ENCODE peak calls at places on chromosomes 2 and 18, in four cellular contexts. One of them, this sample, is unnamed. For H3K9me3, the result is how much of the 10 kb centered on the place peaks cover.

GRCh38 chr2:239259603-239260298 is 141.1 kb downstream of the HDAC4 start:
- DNase-seq in psoas muscle: no peak
- DNase-seq in osteoblast: peak
- DNase-seq in CD8-positive, alpha-beta T cell: no peak
- DNase-seq in this sample: no peak

GRCh38 chr2:232342635-232343565 is 35.7 kb upstream of the ALPP start:
- DNase-seq in CD8-positive, alpha-beta T cell: no peak
- DNase-seq in psoas muscle: no peak
- DNase-seq in osteoblast: no peak
- DNase-seq in this sample: no peak

GRCh38 chr2:203852760-203853159 is 14.8 kb upstream of the CTLA4 start:
- DNase-seq in osteoblast: no peak
- DNase-seq in CD8-positive, alpha-beta T cell: no peak
- DNase-seq in psoas muscle: no peak
- DNase-seq in this sample: no peak

GRCh38 chr2:138676654-138677053 is 103.5 kb downstream of the NXPH2 start:
- DNase-seq in osteoblast: no peak
- DNase-seq in psoas muscle: no peak
- DNase-seq in CD8-positive, alpha-beta T cell: no peak
- DNase-seq in this sample: no peak

GRCh38 chr2:191665286-191665685 is 12.7 kb upstream of the NABP1 start:
- DNase-seq in psoas muscle: no peak
- DNase-seq in CD8-positive, alpha-beta T cell: no peak
- DNase-seq in osteoblast: peak
- DNase-seq in this sample: no peak

GRCh38 chr18:47877892-47878291 is 52.6 kb downstream of the SMAD2 start:
- DNase-seq in psoas muscle: no peak
- DNase-seq in osteoblast: no peak
- DNase-seq in CD8-positive, alpha-beta T cell: no peak
- DNase-seq in this sample: no peak

GRCh38 chr2:181459646-181460045 is 2.5 kb downstream of the ITGA4 start:
- DNase-seq in psoas muscle: no peak
- DNase-seq in osteoblast: peak
- DNase-seq in CD8-positive, alpha-beta T cell: no peak
- DNase-seq in this sample: no peak

GRCh38 chr18:21191596-21192307 is 50.3 kb upstream of the GREB1L start:
- DNase-seq in CD8-positive, alpha-beta T cell: no peak
- DNase-seq in psoas muscle: peak
- DNase-seq in osteoblast: no peak
- DNase-seq in this sample: no peak

GRCh38 chr2:233439191-233439590 is 84.9 kb downstream of the DGKD start:
- DNase-seq in CD8-positive, alpha-beta T cell: no peak
- DNase-seq in osteoblast: peak
- DNase-seq in psoas muscle: peak
- DNase-seq in this sample: no peak

GRCh38 chr2:23268467-23269263 is 116.3 kb upstream of the KLHL29 start:
- DNase-seq in psoas muscle: no peak
- DNase-seq in CD8-positive, alpha-beta T cell: no peak
- DNase-seq in osteoblast: no peak
- DNase-seq in this sample: no peak

GRCh38 chr2:16152928-16153753 is 212.8 kb downstream of the MYCN start:
- DNase-seq in psoas muscle: no peak
- DNase-seq in CD8-positive, alpha-beta T cell: no peak
- DNase-seq in osteoblast: no peak
- DNase-seq in this sample: no peak

GRCh38 chr2:16150456-16151280 is 210.3 kb downstream of the MYCN start:
- DNase-seq in CD8-positive, alpha-beta T cell: no peak
- DNase-seq in psoas muscle: no peak
- DNase-seq in osteoblast: no peak
- DNase-seq in this sample: no peak

GRCh38 chr2:16152101-16152927 is 212.0 kb downstream of the MYCN start:
- DNase-seq in psoas muscle: no peak
- DNase-seq in CD8-positive, alpha-beta T cell: no peak
- DNase-seq in osteoblast: no peak
- DNase-seq in this sample: no peak

GRCh38 chr2:16151281-16151570 is 210.9 kb downstream of the MYCN start:
- DNase-seq in osteoblast: no peak
- DNase-seq in CD8-positive, alpha-beta T cell: no peak
- DNase-seq in psoas muscle: no peak
- DNase-seq in this sample: no peak

DNA sequence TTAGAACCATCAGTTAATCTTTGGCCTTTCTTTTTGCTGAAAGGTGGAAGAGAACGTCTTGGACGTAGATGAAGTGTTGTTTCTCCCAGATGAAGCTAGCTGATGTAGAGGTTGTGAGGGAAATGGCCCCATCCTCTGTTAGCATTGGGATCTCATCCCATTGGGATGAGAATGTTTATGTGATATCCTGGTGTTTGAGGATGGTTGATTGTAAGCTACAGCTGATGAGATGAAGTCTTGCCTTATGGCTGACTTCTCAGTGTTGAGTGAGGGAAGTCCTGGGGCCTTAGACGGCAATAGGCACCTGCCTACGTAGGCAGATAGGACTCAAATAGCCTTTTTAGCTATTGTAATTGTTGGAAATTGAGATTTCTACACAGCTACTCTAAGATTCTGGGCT is 211.3 kb downstream of the MYCN start:
- DNase-seq in CD8-positive, alpha-beta T cell: no peak
- DNase-seq in osteoblast: no peak
- DNase-seq in psoas muscle: no peak
- DNase-seq in this sample: no peak
- H3K9me3 ChIP-seq in CD8-positive, alpha-beta T cell: under half
- H3K9me3 ChIP-seq in osteoblast: under half
- H3K9me3 ChIP-seq in psoas muscle: under half
- H3K9me3 ChIP-seq in this sample: under half

GRCh38 chr2:219973136-219973535 is 345.7 kb downstream of the SLC4A3 start:
- DNase-seq in osteoblast: no peak
- DNase-seq in CD8-positive, alpha-beta T cell: no peak
- DNase-seq in psoas muscle: no peak
- DNase-seq in this sample: no peak

GRCh38 chr2:219965287-219965870 is 337.9 kb downstream of the SLC4A3 start:
- DNase-seq in osteoblast: no peak
- DNase-seq in psoas muscle: no peak
- DNase-seq in CD8-positive, alpha-beta T cell: no peak
- DNase-seq in this sample: no peak

GRCh38 chr2:219968685-219969345 is 341.4 kb downstream of the SLC4A3 start:
- DNase-seq in psoas muscle: no peak
- DNase-seq in osteoblast: no peak
- DNase-seq in CD8-positive, alpha-beta T cell: no peak
- DNase-seq in this sample: no peak

GRCh38 chr2:219969508-219969907 is 342.1 kb downstream of the SLC4A3 start:
- DNase-seq in CD8-positive, alpha-beta T cell: no peak
- DNase-seq in osteoblast: no peak
- DNase-seq in psoas muscle: no peak
- DNase-seq in this sample: no peak
- H3K9me3 ChIP-seq in CD8-positive, alpha-beta T cell: under half
- H3K9me3 ChIP-seq in osteoblast: under half
- H3K9me3 ChIP-seq in psoas muscle: under half
- H3K9me3 ChIP-seq in this sample: under half

GRCh38 chr2:224217962-224218347 is 178.9 kb upstream of the SERPINE2 start:
- DNase-seq in psoas muscle: no peak
- DNase-seq in osteoblast: peak
- DNase-seq in CD8-positive, alpha-beta T cell: no peak
- DNase-seq in this sample: no peak
- H3K9me3 ChIP-seq in psoas muscle: under half
- H3K9me3 ChIP-seq in osteoblast: under half
- H3K9me3 ChIP-seq in CD8-positive, alpha-beta T cell: under half
- H3K9me3 ChIP-seq in this sample: under half

GRCh38 chr2:229230911-229231310 is 40.2 kb downstream of the PID1 start:
- DNase-seq in CD8-positive, alpha-beta T cell: no peak
- DNase-seq in osteoblast: no peak
- DNase-seq in psoas muscle: peak
- DNase-seq in this sample: no peak

GRCh38 chr2:229230215-229230614 is 40.9 kb downstream of the PID1 start:
- DNase-seq in osteoblast: no peak
- DNase-seq in psoas muscle: no peak
- DNase-seq in CD8-positive, alpha-beta T cell: no peak
- DNase-seq in this sample: no peak

GRCh38 chr2:229231469-229231868 is 39.6 kb downstream of the PID1 start:
- DNase-seq in osteoblast: no peak
- DNase-seq in psoas muscle: no peak
- DNase-seq in CD8-positive, alpha-beta T cell: no peak
- DNase-seq in this sample: no peak

GRCh38 chr2:229235136-229235914 is 35.8 kb downstream of the PID1 start:
- DNase-seq in osteoblast: no peak
- DNase-seq in psoas muscle: peak
- DNase-seq in CD8-positive, alpha-beta T cell: no peak
- DNase-seq in this sample: no peak

GRCh38 chr2:229231885-229232284 is 39.2 kb downstream of the PID1 start:
- DNase-seq in osteoblast: no peak
- DNase-seq in psoas muscle: no peak
- DNase-seq in CD8-positive, alpha-beta T cell: no peak
- DNase-seq in this sample: no peak
- H3K9me3 ChIP-seq in osteoblast: under half
- H3K9me3 ChIP-seq in psoas muscle: under half
- H3K9me3 ChIP-seq in CD8-positive, alpha-beta T cell: under half
- H3K9me3 ChIP-seq in this sample: under half

DNA sequence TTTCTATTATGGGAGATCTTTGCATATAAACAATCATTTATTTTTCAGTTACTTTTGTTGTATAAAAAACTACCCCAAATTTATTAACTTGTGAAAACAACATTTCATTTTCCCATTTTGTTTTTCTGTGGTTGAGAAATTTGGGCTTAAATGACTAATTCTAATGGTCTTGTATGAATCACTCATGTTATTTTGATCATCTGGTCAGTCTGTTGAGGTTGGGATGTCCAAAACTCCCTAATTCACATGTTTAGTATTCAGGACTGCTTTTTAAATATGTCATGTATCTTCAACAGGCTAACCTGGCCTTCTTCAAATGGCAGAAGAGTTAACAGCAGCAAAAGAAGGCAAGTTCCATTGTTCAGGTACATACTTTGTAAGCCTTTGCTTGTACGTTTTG is 788.1 kb downstream of the TRIB2 start:
- DNase-seq in psoas muscle: no peak
- DNase-seq in osteoblast: no peak
- DNase-seq in CD8-positive, alpha-beta T cell: no peak
- DNase-seq in this sample: no peak
- H3K9me3 ChIP-seq in psoas muscle: under half
- H3K9me3 ChIP-seq in osteoblast: under half
- H3K9me3 ChIP-seq in CD8-positive, alpha-beta T cell: under half
- H3K9me3 ChIP-seq in this sample: under half